ENCODE peak calls at places on chromosome 12, in four cellular contexts. One of them, this sample, is unnamed.

GRCh38 chr12:13745100-13745678 is 236.2 kb downstream of the GRIN2B start:
- DNase-seq in right atrium auricular region: no peak
- DNase-seq in heart right ventricle: peak; percentile 9
- DNase-seq in effector memory CD4-positive, alpha-beta T cell: no peak
- DNase-seq in this sample: no peak

GRCh38 chr12:16348435-16349131 is 1.1 kb downstream of the MGST1 start:
- DNase-seq in heart right ventricle: no peak
- DNase-seq in effector memory CD4-positive, alpha-beta T cell: no peak
- DNase-seq in right atrium auricular region: no peak
- DNase-seq in this sample: no peak

GRCh38 chr12:92412931-92413685 is 267.5 kb upstream of the BTG1 start:
- DNase-seq in right atrium auricular region: no peak
- DNase-seq in heart right ventricle: no peak
- DNase-seq in effector memory CD4-positive, alpha-beta T cell: no peak
- DNase-seq in this sample: no peak

GRCh38 chr12:6818246-6819006 is 3.2 kb upstream of the GPR162 start:
- DNase-seq in heart right ventricle: no peak
- DNase-seq in right atrium auricular region: no peak
- DNase-seq in effector memory CD4-positive, alpha-beta T cell: no peak
- DNase-seq in this sample: no peak

GRCh38 chr12:126474703-126475102 is 1409.5 kb downstream of the AACS start:
- DNase-seq in heart right ventricle: no peak
- DNase-seq in right atrium auricular region: no peak
- DNase-seq in effector memory CD4-positive, alpha-beta T cell: no peak
- DNase-seq in this sample: no peak

GRCh38 chr12:5830121-5830520 is 114.9 kb downstream of the ANO2 start:
- DNase-seq in heart right ventricle: no peak
- DNase-seq in effector memory CD4-positive, alpha-beta T cell: no peak
- DNase-seq in right atrium auricular region: no peak
- DNase-seq in this sample: no peak

GRCh38 chr12:41014643-41015020 is 173.5 kb upstream of the PDZRN4 start:
- DNase-seq in effector memory CD4-positive, alpha-beta T cell: no peak
- DNase-seq in right atrium auricular region: no peak
- DNase-seq in heart right ventricle: no peak
- DNase-seq in this sample: no peak

GRCh38 chr12:41981013-41981412 is 163.7 kb downstream of the GXYLT1 start:
- DNase-seq in right atrium auricular region: no peak
- DNase-seq in heart right ventricle: no peak
- DNase-seq in effector memory CD4-positive, alpha-beta T cell: no peak
- DNase-seq in this sample: no peak

GRCh38 chr12:30823140-30823669 is 68.5 kb upstream of the CAPRIN2 start:
- DNase-seq in heart right ventricle: peak; percentile 48
- DNase-seq in right atrium auricular region: peak; percentile 71
- DNase-seq in effector memory CD4-positive, alpha-beta T cell: peak; percentile 6
- DNase-seq in this sample: no peak

GRCh38 chr12:121786441-121786825 is 7.1 kb downstream of the RHOF start:
- DNase-seq in right atrium auricular region: no peak
- DNase-seq in heart right ventricle: no peak
- DNase-seq in effector memory CD4-positive, alpha-beta T cell: no peak
- DNase-seq in this sample: no peak

GRCh38 chr12:75634244-75635222 is 123.1 kb upstream of the KRR1 start:
- DNase-seq in effector memory CD4-positive, alpha-beta T cell: no peak
- DNase-seq in heart right ventricle: no peak
- DNase-seq in right atrium auricular region: no peak
- DNase-seq in this sample: no peak

GRCh38 chr12:20368653-20369163 is 371 bp downstream of the PDE3A start:
- DNase-seq in right atrium auricular region: no peak
- DNase-seq in effector memory CD4-positive, alpha-beta T cell: no peak
- DNase-seq in heart right ventricle: peak; percentile 42
- DNase-seq in this sample: no peak

DNA sequence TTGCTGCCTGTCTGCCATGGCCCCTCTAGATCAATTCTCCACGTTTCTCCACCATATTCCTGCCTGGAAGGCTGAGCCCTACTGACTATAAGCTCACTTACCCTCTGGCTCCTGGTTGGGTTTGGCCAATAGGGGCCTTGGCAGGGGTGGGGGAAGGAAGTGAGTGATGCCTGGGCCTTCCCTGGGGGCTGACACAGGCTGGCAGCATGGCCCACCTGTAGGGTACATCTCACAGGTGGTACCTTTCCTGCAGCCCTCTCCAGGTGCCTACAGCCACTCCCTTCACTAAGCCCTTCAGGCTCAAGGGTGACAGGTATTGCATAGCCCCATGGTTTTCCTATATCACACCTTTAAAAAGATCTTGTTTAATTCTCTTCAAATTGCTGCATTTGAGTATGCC is 3.5 kb downstream of the RFC5 start:
- DNase-seq in right atrium auricular region: no peak
- DNase-seq in heart right ventricle: no peak
- DNase-seq in effector memory CD4-positive, alpha-beta T cell: no peak
- DNase-seq in this sample: no peak
- H3K36me3 ChIP-seq in right atrium auricular region: peaks cover 19% of the 10 kb centered on the region
- H3K36me3 ChIP-seq in heart right ventricle: peaks cover 37% of the 10 kb centered on the region
- H3K36me3 ChIP-seq in effector memory CD4-positive, alpha-beta T cell: peaks cover 19% of the 10 kb centered on the region
- H3K36me3 ChIP-seq in this sample: peaks cover 62% of the 10 kb centered on the region

DNA sequence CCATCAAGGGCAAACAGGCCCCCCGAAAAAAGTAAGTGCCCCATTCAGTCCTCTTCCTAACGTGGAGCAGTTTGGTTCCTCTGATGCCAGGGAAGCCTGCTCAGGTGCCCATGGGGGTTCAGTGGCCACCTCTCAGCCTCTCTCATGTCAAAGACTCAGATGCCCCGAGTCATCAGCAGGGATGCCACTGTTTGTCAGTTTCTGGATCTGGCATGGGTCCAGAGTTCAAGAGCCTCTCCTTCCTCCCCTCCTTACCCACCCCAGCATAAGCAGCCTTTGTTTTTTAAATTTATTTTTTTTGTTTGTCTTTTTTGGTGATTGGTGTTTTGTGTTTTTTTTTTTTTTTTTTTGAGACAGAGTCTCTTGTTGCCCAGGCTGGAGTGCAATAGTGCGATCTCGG is 11.3 kb downstream of the KMT5A start:
- DNase-seq in heart right ventricle: no peak
- DNase-seq in right atrium auricular region: no peak
- DNase-seq in effector memory CD4-positive, alpha-beta T cell: no peak
- DNase-seq in this sample: no peak
- H3K36me3 ChIP-seq in heart right ventricle: peaks cover 95% of the 10 kb centered on the region
- H3K36me3 ChIP-seq in right atrium auricular region: peaks cover 64% of the 10 kb centered on the region
- H3K36me3 ChIP-seq in effector memory CD4-positive, alpha-beta T cell: peaks cover 47% of the 10 kb centered on the region
- H3K36me3 ChIP-seq in this sample: peaks cover 89% of the 10 kb centered on the region

DNA sequence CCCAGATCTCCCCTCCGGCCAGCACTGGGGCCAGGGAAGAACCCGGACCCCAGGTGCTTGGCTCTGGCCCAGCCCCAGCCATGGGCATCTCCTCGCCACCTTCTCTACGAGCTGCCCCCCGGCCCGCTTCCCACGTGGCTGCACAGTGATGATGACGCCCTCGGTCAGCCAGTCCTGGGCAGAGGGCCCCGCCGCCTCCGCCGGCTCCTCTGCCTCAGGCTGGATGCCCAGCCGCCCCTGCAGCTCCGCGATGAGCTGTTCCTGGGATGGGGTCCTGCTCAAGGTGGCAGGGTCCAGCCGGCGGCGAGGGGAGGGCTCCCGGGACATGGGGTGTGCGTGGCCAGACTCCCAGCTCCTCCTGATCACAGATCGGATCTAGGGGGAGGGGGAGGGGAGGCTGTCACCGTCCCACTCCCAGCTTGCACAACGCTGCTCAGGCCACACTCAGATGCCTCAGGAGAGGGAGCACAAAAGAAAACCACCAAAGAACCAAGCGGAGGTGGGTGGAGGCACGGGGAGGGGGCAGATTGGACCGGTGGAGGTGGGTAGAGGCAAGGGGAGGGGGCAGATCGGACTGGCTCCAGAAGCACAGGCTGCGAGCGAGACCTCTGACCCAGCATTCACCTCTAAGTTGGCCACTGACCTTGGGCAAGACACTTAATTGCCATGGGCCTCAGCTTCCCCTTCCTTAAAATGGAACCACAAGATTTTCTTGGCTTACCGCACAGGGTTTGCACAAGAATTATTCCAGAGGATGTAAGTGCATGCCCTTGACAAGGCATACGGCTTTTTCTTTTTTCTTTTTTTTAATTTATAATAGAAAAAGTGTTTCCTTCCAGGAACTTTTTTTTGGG is 16.1 kb upstream of the RPLP0 start:
- DNase-seq in effector memory CD4-positive, alpha-beta T cell: no peak
- DNase-seq in heart right ventricle: no peak
- DNase-seq in right atrium auricular region: no peak
- DNase-seq in this sample: no peak
- H3K36me3 ChIP-seq in effector memory CD4-positive, alpha-beta T cell: peaks cover 85% of the 10 kb centered on the region
- H3K36me3 ChIP-seq in heart right ventricle: peaks cover 100% of the 10 kb centered on the region
- H3K36me3 ChIP-seq in right atrium auricular region: peaks cover 94% of the 10 kb centered on the region
- H3K36me3 ChIP-seq in this sample: peaks cover 10% of the 10 kb centered on the region

DNA sequence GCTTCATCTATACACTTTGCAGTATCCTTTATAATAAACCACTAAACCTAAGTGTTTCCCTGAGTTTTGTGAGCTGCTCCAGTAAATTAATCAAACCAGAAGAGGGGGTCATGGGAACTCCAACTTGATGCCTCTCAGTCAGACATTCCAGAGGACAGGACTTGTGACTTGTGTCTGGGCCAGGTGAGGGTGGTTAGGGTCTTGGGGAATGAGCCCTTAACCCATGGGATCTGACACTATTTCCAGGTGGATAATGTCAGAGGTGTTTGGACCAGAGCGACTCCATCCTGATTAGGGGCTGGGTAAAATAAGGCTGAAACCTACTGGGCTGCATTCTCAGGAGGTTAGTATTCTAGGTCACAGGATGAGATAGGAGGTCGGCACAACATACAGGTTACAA is 58.9 kb downstream of the BCAT1 start:
- DNase-seq in effector memory CD4-positive, alpha-beta T cell: no peak
- DNase-seq in heart right ventricle: no peak
- DNase-seq in right atrium auricular region: no peak
- DNase-seq in this sample: no peak
- H3K36me3 ChIP-seq in effector memory CD4-positive, alpha-beta T cell: no peaks in the 10 kb centered on the region
- H3K36me3 ChIP-seq in heart right ventricle: no peaks in the 10 kb centered on the region
- H3K36me3 ChIP-seq in right atrium auricular region: no peaks in the 10 kb centered on the region
- H3K36me3 ChIP-seq in this sample: peaks cover 19% of the 10 kb centered on the region

GRCh38 chr12:87155616-87156015 is 873.6 kb downstream of the C12orf50 start:
- DNase-seq in effector memory CD4-positive, alpha-beta T cell: no peak
- DNase-seq in right atrium auricular region: no peak
- DNase-seq in heart right ventricle: no peak
- DNase-seq in this sample: no peak
- H3K36me3 ChIP-seq in effector memory CD4-positive, alpha-beta T cell: no peaks in the 10 kb centered on the region
- H3K36me3 ChIP-seq in right atrium auricular region: no peaks in the 10 kb centered on the region
- H3K36me3 ChIP-seq in heart right ventricle: no peaks in the 10 kb centered on the region
- H3K36me3 ChIP-seq in this sample: no peaks in the 10 kb centered on the region

GRCh38 chr12:118188690-118189371 is 52.9 kb downstream of the PEBP1 start:
- DNase-seq in heart right ventricle: peak; percentile 41
- DNase-seq in effector memory CD4-positive, alpha-beta T cell: no peak
- DNase-seq in right atrium auricular region: peak; percentile 64
- DNase-seq in this sample: no peak

GRCh38 chr12:118185602-118186397 is 49.9 kb downstream of the PEBP1 start:
- DNase-seq in effector memory CD4-positive, alpha-beta T cell: no peak
- DNase-seq in heart right ventricle: no peak
- DNase-seq in right atrium auricular region: no peak
- DNase-seq in this sample: no peak

GRCh38 chr12:118187746-118188390 is 51.9 kb downstream of the PEBP1 start:
- DNase-seq in right atrium auricular region: no peak
- DNase-seq in effector memory CD4-positive, alpha-beta T cell: no peak
- DNase-seq in heart right ventricle: no peak
- DNase-seq in this sample: no peak

GRCh38 chr12:118183155-118183554 is 47.2 kb downstream of the PEBP1 start:
- DNase-seq in right atrium auricular region: no peak
- DNase-seq in effector memory CD4-positive, alpha-beta T cell: no peak
- DNase-seq in heart right ventricle: no peak
- DNase-seq in this sample: no peak

DNA sequence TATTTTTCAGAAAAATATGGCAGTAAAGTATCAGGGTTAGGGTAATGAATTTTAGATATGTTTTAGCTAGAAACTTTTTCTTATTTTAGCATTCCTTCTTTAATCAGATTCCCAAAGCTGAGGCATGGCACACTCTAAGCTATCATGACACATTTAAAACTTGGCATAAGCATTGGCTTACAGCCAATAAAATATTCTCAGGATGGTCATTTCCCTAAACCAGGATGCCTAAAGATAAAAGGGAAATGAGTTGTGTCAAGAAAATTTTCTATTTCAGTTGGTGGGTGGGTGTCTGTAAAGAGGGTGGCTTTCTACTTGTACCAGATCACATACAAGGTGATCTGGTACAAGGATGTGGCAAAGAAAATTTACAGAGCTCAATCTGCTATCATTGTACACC is 47.8 kb downstream of the PEBP1 start:
- DNase-seq in heart right ventricle: no peak
- DNase-seq in right atrium auricular region: no peak
- DNase-seq in effector memory CD4-positive, alpha-beta T cell: no peak
- DNase-seq in this sample: no peak
- H3K36me3 ChIP-seq in heart right ventricle: peaks cover 27% of the 10 kb centered on the region
- H3K36me3 ChIP-seq in right atrium auricular region: peaks cover 5% of the 10 kb centered on the region
- H3K36me3 ChIP-seq in effector memory CD4-positive, alpha-beta T cell: peaks cover 27% of the 10 kb centered on the region
- H3K36me3 ChIP-seq in this sample: no peaks in the 10 kb centered on the region

GRCh38 chr12:123595729-123596128 is 6.2 kb upstream of the DDX55 start:
- DNase-seq in right atrium auricular region: no peak
- DNase-seq in heart right ventricle: no peak
- DNase-seq in effector memory CD4-positive, alpha-beta T cell: no peak
- DNase-seq in this sample: no peak

GRCh38 chr12:123598522-123598921 is 3.4 kb upstream of the DDX55 start:
- DNase-seq in effector memory CD4-positive, alpha-beta T cell: no peak
- DNase-seq in heart right ventricle: no peak
- DNase-seq in right atrium auricular region: no peak
- DNase-seq in this sample: no peak

GRCh38 chr12:123599310-123599709 is 2.6 kb upstream of the DDX55 start:
- DNase-seq in right atrium auricular region: no peak
- DNase-seq in effector memory CD4-positive, alpha-beta T cell: no peak
- DNase-seq in heart right ventricle: no peak
- DNase-seq in this sample: no peak

GRCh38 chr12:123599721-123600120 is 2.2 kb upstream of the DDX55 start:
- DNase-seq in right atrium auricular region: no peak
- DNase-seq in heart right ventricle: no peak
- DNase-seq in effector memory CD4-positive, alpha-beta T cell: no peak
- DNase-seq in this sample: no peak

DNA sequence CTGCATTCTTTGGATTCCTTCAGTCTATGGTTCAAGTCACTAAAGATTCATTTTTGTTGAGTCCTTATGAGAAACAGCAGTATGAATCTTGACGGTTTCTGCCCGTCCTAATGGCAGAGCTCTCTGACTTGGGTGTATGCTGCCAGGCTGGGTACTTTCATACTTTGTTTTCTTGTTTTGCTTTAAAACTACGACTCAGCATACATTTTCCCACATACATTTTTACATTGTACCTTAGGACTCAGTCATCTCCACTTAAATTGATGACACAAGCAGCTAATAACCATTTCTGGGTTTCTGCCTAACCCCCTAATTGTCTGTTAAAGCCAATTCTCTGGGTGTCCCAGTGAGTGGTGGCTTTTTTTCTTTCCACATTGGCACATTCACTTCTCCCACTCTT is 4.8 kb upstream of the DDX55 start:
- DNase-seq in heart right ventricle: no peak
- DNase-seq in effector memory CD4-positive, alpha-beta T cell: no peak
- DNase-seq in right atrium auricular region: no peak
- DNase-seq in this sample: no peak
- H3K36me3 ChIP-seq in heart right ventricle: peaks cover 71% of the 10 kb centered on the region
- H3K36me3 ChIP-seq in effector memory CD4-positive, alpha-beta T cell: peaks cover 47% of the 10 kb centered on the region
- H3K36me3 ChIP-seq in right atrium auricular region: peaks cover 65% of the 10 kb centered on the region
- H3K36me3 ChIP-seq in this sample: peaks cover 53% of the 10 kb centered on the region

This sample was measured in SK-N-MC.